ENCODE peak calls at places on chromosomes 1 and 21, in four cellular contexts. One of them, this sample, is unnamed.

GRCh38 chr1:163799190-163799805 is 477.5 kb downstream of the NUF2 start:
- DNase-seq in nucleus accumbens: no peak
- DNase-seq in AG10803: no peak
- DNase-seq in neural progenitor cell: no peak
- DNase-seq in this sample: no peak

GRCh38 chr21:44445413-44445812 is 9.9 kb upstream of the LRRC3 start:
- DNase-seq in nucleus accumbens: no peak
- DNase-seq in AG10803: no peak
- DNase-seq in neural progenitor cell: no peak
- DNase-seq in this sample: no peak

GRCh38 chr1:75521658-75522057 is 89.3 kb downstream of the SLC44A5 start:
- DNase-seq in nucleus accumbens: no peak
- DNase-seq in AG10803: no peak
- DNase-seq in neural progenitor cell: no peak
- DNase-seq in this sample: no peak

GRCh38 chr1:230280054-230280795 is 145.9 kb downstream of the PGBD5 start:
- DNase-seq in nucleus accumbens: no peak
- DNase-seq in AG10803: no peak
- DNase-seq in neural progenitor cell: no peak
- DNase-seq in this sample: no peak

GRCh38 chr21:42623684-42624083 is 29.7 kb upstream of the PDE9A start:
- DNase-seq in nucleus accumbens: no peak
- DNase-seq in AG10803: no peak
- DNase-seq in neural progenitor cell: no peak
- DNase-seq in this sample: no peak

GRCh38 chr1:111030590-111030989 is 66.9 kb upstream of the LRIF1 start:
- DNase-seq in nucleus accumbens: no peak
- DNase-seq in AG10803: peak
- DNase-seq in neural progenitor cell: peak
- DNase-seq in this sample: peak

GRCh38 chr1:110283677-110284076 is 55.5 kb upstream of the RBM15 start:
- DNase-seq in nucleus accumbens: no peak
- DNase-seq in AG10803: no peak
- DNase-seq in neural progenitor cell: no peak
- DNase-seq in this sample: no peak

GRCh38 chr1:43354936-43355335 is 3.8 kb upstream of the CDC20 start:
- DNase-seq in nucleus accumbens: no peak
- DNase-seq in AG10803: no peak
- DNase-seq in neural progenitor cell: no peak
- DNase-seq in this sample: no peak

GRCh38 chr1:84117868-84118267 is 26.2 kb upstream of the PRKACB start:
- DNase-seq in nucleus accumbens: no peak
- DNase-seq in AG10803: peak
- DNase-seq in neural progenitor cell: no peak
- DNase-seq in this sample: peak

GRCh38 chr21:38820471-38821239 is 14.9 kb downstream of the ETS2 start:
- DNase-seq in nucleus accumbens: no peak
- DNase-seq in AG10803: peak
- DNase-seq in neural progenitor cell: no peak
- DNase-seq in this sample: no peak

GRCh38 chr1:30702823-30703222 is 20.6 kb downstream of the MATN1 start:
- DNase-seq in nucleus accumbens: no peak
- DNase-seq in AG10803: no peak
- DNase-seq in neural progenitor cell: no peak
- DNase-seq in this sample: no peak

GRCh38 chr1:176566004-176566975 is 103.3 kb downstream of the PAPPA2 start:
- DNase-seq in nucleus accumbens: no peak
- DNase-seq in AG10803: peak
- DNase-seq in neural progenitor cell: no peak
- DNase-seq in this sample: no peak